ENCODE peak calls at places on chromosomes 13 and 19, in eight cellular contexts. R, W, H, C, D, T, Z and P are unnamed samples.
A peak's percentile ranks its signal among the peaks of the same experiment; 100 is the strongest.

GRCh38 chr19:33368074-33368864 is 5.2 kb upstream of the CEBPG start:
- DNase-seq in R (no peak), W (no peak), H (no peak), C (peak; percentile 86), D (no peak), T (peak; percentile 32), Z (no peak), P (no peak)

GRCh38 chr13:72217142-72217541 is 350.1 kb upstream of the DACH1 start:
- DNase-seq in R (no peak), W (no peak), H (no peak), C (no peak), D (no peak), T (no peak), Z (no peak), P (no peak)

GRCh38 chr13:111317571-111318360 is 2.7 kb upstream of the TEX29 start:
- DNase-seq in R (no peak), W (no peak), H (no peak), C (no peak), D (no peak), T (no peak), Z (no peak), P (no peak)

GRCh38 chr19:18895038-18895827 is 725 bp downstream of the CERS1 start:
- DNase-seq in R (peak; percentile 34), W (peak; percentile 60), H (no peak), C (peak; percentile 97), D (no peak), T (no peak), Z (no peak), P (no peak)

GRCh38 chr19:12052571-12053169 is at the start of gene ZNF878:
- DNase-seq in R (peak; percentile 82), W (peak; percentile 94), H (peak; percentile 91), C (peak; percentile 95), D (no peak), T (peak; percentile 79), Z (peak; percentile 96), P (peak; percentile 91)

GRCh38 chr19:49678970-49679831 is 2.1 kb downstream of the PRMT1 start:
- DNase-seq in R (no peak), W (no peak), H (no peak), C (peak; percentile 79), D (no peak), T (no peak), Z (no peak), P (no peak)

GRCh38 chr19:48102870-48103751 is 7.5 kb downstream of the PLA2G4C start:
- DNase-seq in R (peak; percentile 49), W (no peak), H (no peak), C (peak; percentile 94), D (no peak), T (peak; percentile 59), Z (peak; percentile 32), P (no peak)

GRCh38 chr19:45446295-45446694 is 21.5 kb upstream of the FOSB start:
- DNase-seq in R (peak; percentile 73), W (no peak), H (no peak), C (peak; percentile 72), D (no peak), T (no peak), Z (no peak), P (no peak)

GRCh38 chr13:36219883-36220282 is 5.5 kb upstream of the SOHLH2 start:
- DNase-seq in R (no peak), W (no peak), H (no peak), C (no peak), D (no peak), T (no peak), Z (no peak), P (no peak)

GRCh38 chr13:32731074-32731473 is 144.8 kb downstream of the PDS5B start:
- DNase-seq in R (no peak), W (no peak), H (no peak), C (no peak), D (no peak), T (no peak), Z (no peak), P (no peak)

GRCh38 chr19:35908010-35908441 is at the start of gene TYROBP:
- DNase-seq in R (no peak), W (peak; percentile 53), H (no peak), C (peak; percentile 47), D (no peak), T (no peak), Z (no peak), P (no peak)

GRCh38 chr13:26601669-26602068 is 44.2 kb downstream of the WASF3 start:
- DNase-seq in R (peak; percentile 41), W (no peak), H (no peak), C (no peak), D (no peak), T (peak; percentile 49), Z (no peak), P (no peak)

GRCh38 chr13:20407759-20408158 is 117.9 kb downstream of the CRYL1 start:
- DNase-seq in R (no peak), W (no peak), H (no peak), C (peak; percentile 66), D (no peak), T (no peak), Z (no peak), P (no peak)

GRCh38 chr19:16061943-16062342 is 14.4 kb upstream of the TPM4 start:
- DNase-seq in R (no peak), W (no peak), H (no peak), C (no peak), D (no peak), T (no peak), Z (no peak), P (no peak)

GRCh38 chr13:72050251-72050650 is 183.2 kb upstream of the DACH1 start:
- DNase-seq in R (no peak), W (no peak), H (no peak), C (no peak), D (no peak), T (no peak), Z (no peak), P (no peak)

GRCh38 chr19:44723952-44724319 is 24.6 kb upstream of the BCL3 start:
- DNase-seq in R (peak; percentile 84), W (peak; percentile 80), H (peak; percentile 90), C (peak; percentile 92), D (peak; percentile 64), T (peak; percentile 39), Z (peak; percentile 76), P (no peak)

GRCh38 chr13:77918391-77919261 is at the start of gene EDNRB:
- DNase-seq in R (no peak), W (peak; percentile 40), H (peak; percentile 65), C (peak; percentile 38), D (no peak), T (peak; percentile 17), Z (peak; percentile 12), P (peak; percentile 47)

GRCh38 chr19:17020823-17021222 is 5.8 kb downstream of the CPAMD8 start:
- DNase-seq in R (peak; percentile 43), W (no peak), H (no peak), C (peak; percentile 86), D (no peak), T (no peak), Z (no peak), P (no peak)

GRCh38 chr19:6185093-6185824 is 49.8 kb downstream of the ACSBG2 start:
- DNase-seq in R (no peak), W (no peak), H (no peak), C (no peak), D (no peak), T (no peak), Z (no peak), P (no peak)

DNA sequence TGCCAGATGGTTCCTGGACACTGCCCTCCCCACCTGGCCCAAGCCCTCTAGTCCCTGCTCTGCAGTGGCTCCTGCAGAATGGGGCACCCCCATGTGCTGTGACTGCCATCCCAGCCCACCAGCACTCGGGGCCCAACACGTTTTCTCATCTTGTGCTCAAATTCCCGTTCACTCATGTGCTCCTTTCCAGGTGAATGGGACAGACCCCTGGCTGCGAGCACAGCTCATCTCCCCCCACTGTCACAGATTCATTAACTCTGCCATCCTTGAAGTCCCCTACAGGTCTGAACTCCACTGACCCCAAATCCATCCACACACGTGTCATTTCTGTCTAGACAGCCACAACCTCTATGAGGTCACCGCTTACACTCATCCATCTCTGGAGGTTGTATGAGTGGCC is 23.6 kb downstream of the TUBA3C start:
- DNase-seq in R (no peak), W (no peak), H (no peak), C (no peak), D (no peak), T (no peak), Z (no peak), P (no peak)
- H3K9me3 ChIP-seq in R (no peaks in the 10 kb centered on the region), W (no peaks in the 10 kb centered on the region), H (peaks cover 3% of the 10 kb centered on the region), C (peaks cover 4% of the 10 kb centered on the region), D (no peaks in the 10 kb centered on the region), T (peaks cover 41% of the 10 kb centered on the region), Z (no peaks in the 10 kb centered on the region), P (no peaks in the 10 kb centered on the region)

DNA sequence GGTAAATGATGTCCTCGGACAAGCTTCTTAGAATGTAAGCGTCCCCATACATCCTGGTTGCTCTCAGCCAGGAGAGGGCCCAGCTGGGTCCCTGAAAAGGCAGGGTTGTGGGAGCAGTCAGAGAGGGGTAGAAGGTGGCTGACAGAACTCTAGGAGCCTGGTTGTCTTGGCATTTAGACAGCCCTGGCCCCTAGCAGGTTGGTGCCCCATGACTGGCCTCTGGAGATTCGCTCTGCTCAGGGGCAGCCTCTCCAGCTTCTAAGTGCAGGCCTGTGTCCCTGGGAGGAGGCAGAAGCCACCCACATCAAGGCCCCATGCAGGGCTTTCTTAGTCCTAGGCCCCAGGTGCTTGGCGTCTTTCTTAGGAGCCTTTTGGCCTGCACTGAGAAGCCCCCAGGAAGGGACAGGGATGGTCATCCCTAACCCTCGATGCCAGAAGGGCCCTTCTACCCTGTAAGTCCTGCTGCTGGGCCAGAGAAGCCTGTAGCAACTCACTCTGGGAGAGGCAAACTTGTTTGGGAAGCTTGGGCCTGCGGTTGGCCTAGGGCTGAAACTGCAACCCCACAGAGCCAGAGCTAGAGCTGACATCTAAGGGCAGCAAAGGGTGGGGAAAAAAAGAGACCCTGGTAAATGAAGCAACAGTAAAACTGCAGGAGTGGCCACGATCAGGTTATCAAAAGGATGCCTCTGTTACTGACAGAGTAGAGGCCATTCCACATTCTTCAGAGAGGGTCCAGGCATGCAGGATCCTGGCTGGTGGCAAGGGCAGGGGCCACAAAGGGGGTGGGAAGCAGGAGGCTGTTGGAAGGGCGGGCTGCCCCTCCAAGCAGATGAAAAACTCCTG is 2.9 kb upstream of the CDX2 start:
- DNase-seq in R (no peak), W (no peak), H (peak; percentile 34), C (peak; percentile 65), D (no peak), T (no peak), Z (no peak), P (no peak)
- H3K27ac ChIP-seq in R (no peak overlapping the region), W (no peak overlapping the region), H (no peak overlapping the region), C (no peak overlapping the region), D (no peak overlapping the region), T (no peak overlapping the region), Z (no peak overlapping the region), P (no peak overlapping the region)

DNA sequence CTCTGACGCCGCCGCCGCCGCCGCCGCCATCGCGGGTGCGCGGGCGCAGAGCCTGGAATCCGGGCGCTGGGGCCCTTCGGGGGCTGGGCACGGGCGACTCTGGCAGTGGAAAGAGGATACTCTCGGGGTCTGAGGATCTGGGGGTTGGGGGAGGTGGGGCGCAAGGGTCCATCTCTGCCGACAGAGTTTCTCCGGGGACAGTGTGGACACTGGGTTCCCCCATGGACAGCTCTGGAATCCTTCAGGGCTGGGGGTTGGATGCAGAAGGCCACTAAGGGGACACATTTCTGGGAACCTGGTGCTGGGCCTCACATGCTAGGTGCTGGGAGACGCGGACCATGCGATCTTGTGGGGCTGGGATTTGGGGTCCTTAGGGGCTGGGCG is 2.3 kb downstream of the TGFBR3L start:
- DNase-seq in R (no peak), W (no peak), H (no peak), C (no peak), D (no peak), T (no peak), Z (no peak), P (no peak)
- H3K4me1 ChIP-seq in R (peaks cover 16% of the 10 kb centered on the region), W (peaks cover 7% of the 10 kb centered on the region), H (no peaks in the 10 kb centered on the region), C (peaks cover 21% of the 10 kb centered on the region), D (peaks cover 42% of the 10 kb centered on the region), T (peaks cover 30% of the 10 kb centered on the region), Z (peaks cover 4% of the 10 kb centered on the region), P (no peaks in the 10 kb centered on the region)

GRCh38 chr19:56839665-56840451 is 668 bp downstream of the PEG3 start:
- DNase-seq in R (no peak), W (peak; percentile 90), H (peak; percentile 96), C (no peak), D (no peak), T (no peak), Z (no peak), P (peak; percentile 75)
- H3K9me3 ChIP-seq in R (peaks cover 7% of the 10 kb centered on the region), W (no peaks in the 10 kb centered on the region), H (no peaks in the 10 kb centered on the region), C (no peaks in the 10 kb centered on the region), D (peaks cover 11% of the 10 kb centered on the region), T (peaks cover 5% of the 10 kb centered on the region), Z (no peaks in the 10 kb centered on the region), P (peaks cover 7% of the 10 kb centered on the region)